ENCODE peak calls at places on chromosomes 16 and 17, in four cellular contexts. One of them, this sample, is unnamed.

GRCh38 chr16:21646721-21647561 is 5.5 kb downstream of the IGSF6 start:
- ATAC-seq in K562: no peak
- ATAC-seq in upper lobe of left lung: no peak
- ATAC-seq in GM12878: peak
- ATAC-seq in this sample: no peak

GRCh38 chr17:21275047-21275578 is 9.4 kb upstream of the MAP2K3 start:
- ATAC-seq in K562: no peak
- ATAC-seq in upper lobe of left lung: no peak
- ATAC-seq in GM12878: peak
- ATAC-seq in this sample: no peak

GRCh38 chr17:15431201-15431600 is 36.2 kb downstream of the CDRT4 start:
- ATAC-seq in K562: no peak
- ATAC-seq in upper lobe of left lung: no peak
- ATAC-seq in GM12878: no peak
- ATAC-seq in this sample: peak

GRCh38 chr17:80706454-80706853 is 161.8 kb downstream of the RPTOR start:
- ATAC-seq in K562: no peak
- ATAC-seq in upper lobe of left lung: no peak
- ATAC-seq in GM12878: no peak
- ATAC-seq in this sample: no peak

GRCh38 chr17:34300652-34301390 is 15.3 kb downstream of the CCL11 start:
- ATAC-seq in K562: no peak
- ATAC-seq in upper lobe of left lung: no peak
- ATAC-seq in GM12878: no peak
- ATAC-seq in this sample: peak

GRCh38 chr17:50397919-50398285 is 579 bp upstream of the LRRC59 start:
- ATAC-seq in K562: peak
- ATAC-seq in upper lobe of left lung: no peak
- ATAC-seq in GM12878: no peak
- ATAC-seq in this sample: no peak

GRCh38 chr17:30519707-30520106 is 42.5 kb downstream of the GOSR1 start:
- ATAC-seq in K562: no peak
- ATAC-seq in upper lobe of left lung: no peak
- ATAC-seq in GM12878: no peak
- ATAC-seq in this sample: peak

GRCh38 chr16:78957328-78958100 is 643.0 kb downstream of the MAF start:
- ATAC-seq in K562: no peak
- ATAC-seq in upper lobe of left lung: no peak
- ATAC-seq in GM12878: no peak
- ATAC-seq in this sample: no peak

GRCh38 chr17:13786000-13786598 is 184.4 kb upstream of the HS3ST3A1 start:
- ATAC-seq in K562: no peak
- ATAC-seq in upper lobe of left lung: no peak
- ATAC-seq in GM12878: no peak
- ATAC-seq in this sample: no peak

GRCh38 chr16:10886739-10887269 is 9.8 kb downstream of the CIITA start:
- ATAC-seq in K562: no peak
- ATAC-seq in upper lobe of left lung: no peak
- ATAC-seq in GM12878: peak
- ATAC-seq in this sample: no peak

GRCh38 chr16:3487521-3488410 is 7.5 kb downstream of the C16orf90 start:
- ATAC-seq in K562: peak
- ATAC-seq in upper lobe of left lung: no peak
- ATAC-seq in GM12878: peak
- ATAC-seq in this sample: peak

GRCh38 chr17:78256705-78257559 is 25.5 kb downstream of the TMEM235 start:
- ATAC-seq in K562: peak
- ATAC-seq in upper lobe of left lung: no peak
- ATAC-seq in GM12878: no peak
- ATAC-seq in this sample: no peak

GRCh38 chr17:78255029-78255656 is 23.7 kb downstream of the TMEM235 start:
- ATAC-seq in K562: no peak
- ATAC-seq in upper lobe of left lung: no peak
- ATAC-seq in GM12878: no peak
- ATAC-seq in this sample: no peak

GRCh38 chr17:78255953-78256704 is 24.7 kb downstream of the TMEM235 start:
- ATAC-seq in K562: no peak
- ATAC-seq in upper lobe of left lung: no peak
- ATAC-seq in GM12878: no peak
- ATAC-seq in this sample: no peak

GRCh38 chr17:78258323-78259229 is 27.1 kb downstream of the TMEM235 start:
- ATAC-seq in K562: peak
- ATAC-seq in upper lobe of left lung: peak
- ATAC-seq in GM12878: no peak
- ATAC-seq in this sample: no peak

DNA sequence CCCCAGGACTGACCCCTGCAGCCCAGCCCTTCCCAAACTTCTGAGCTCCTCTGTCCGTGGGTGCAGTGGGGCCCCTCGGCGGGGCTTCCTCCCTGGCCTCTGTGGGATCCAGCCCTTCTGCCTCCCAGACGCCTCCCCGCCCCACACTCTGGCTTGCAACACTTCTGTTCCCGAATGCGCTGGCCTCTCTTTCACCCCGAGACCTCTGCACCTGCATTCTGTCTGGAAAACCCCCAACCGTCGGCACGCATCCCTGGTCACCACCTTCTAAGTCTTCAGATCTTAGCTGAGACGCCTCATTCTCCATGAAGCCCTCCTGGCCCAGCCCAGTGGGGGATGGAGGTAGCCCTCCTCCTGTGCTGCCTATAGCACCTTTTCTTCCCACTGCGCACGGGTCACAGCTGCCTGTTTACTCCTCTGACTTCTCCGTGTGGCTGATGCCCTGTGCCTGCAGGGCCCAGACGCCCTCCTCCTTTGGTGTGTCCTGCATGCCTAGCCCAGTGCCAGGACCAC is 26.4 kb downstream of the TMEM235 start:
- ATAC-seq in K562: peak
- ATAC-seq in upper lobe of left lung: peak
- ATAC-seq in GM12878: peak
- ATAC-seq in this sample: no peak
- H3K4me3 ChIP-seq in K562: peak
- H3K4me3 ChIP-seq in upper lobe of left lung: no peak
- H3K4me3 ChIP-seq in GM12878: peak
- H3K4me3 ChIP-seq in this sample: no peak

DNA sequence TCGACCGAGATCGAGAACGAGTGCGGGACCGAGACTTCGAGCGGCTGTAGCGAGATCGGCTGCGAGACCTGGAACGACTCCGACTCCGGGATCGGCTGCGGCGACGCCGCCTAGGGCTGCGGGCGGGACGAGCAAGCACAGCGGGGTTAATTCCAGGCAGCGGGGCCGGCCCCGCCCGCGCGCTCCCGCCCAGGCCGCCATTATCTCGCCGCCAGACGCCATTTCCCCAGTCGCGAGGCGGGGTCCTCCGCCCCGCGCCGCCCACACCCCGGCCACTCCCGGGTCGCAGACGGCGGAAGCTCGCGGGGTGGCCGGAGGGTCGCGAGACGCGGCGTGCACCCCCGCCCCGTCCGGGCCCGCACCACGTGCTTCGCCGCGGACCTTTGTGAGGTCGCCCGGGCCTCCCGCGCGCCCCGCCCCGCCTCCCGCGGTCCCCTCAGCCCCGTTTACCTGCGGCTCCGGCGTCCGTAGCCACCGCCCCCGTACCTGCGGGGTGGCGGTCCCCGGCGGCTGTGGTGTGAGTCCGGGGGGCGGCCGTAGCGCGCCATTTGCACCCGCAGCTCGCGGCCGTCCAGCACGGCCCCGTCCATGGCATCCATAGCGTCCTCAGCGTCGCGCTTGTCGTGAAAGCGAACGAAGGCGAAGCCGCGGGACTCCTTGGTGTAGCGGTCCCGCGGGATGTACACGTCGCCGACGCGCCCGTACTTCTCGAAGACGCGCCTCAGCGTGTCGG is 616 bp downstream of the SRSF2 start:
- ATAC-seq in K562: peak
- ATAC-seq in upper lobe of left lung: peak
- ATAC-seq in GM12878: peak
- ATAC-seq in this sample: peak
- TF ChIP-seq EP300 in K562: no peak
- TF ChIP-seq EP300 in upper lobe of left lung: no peak
- TF ChIP-seq EP300 in GM12878: no peak
- TF ChIP-seq EP300 in this sample: no peak

DNA sequence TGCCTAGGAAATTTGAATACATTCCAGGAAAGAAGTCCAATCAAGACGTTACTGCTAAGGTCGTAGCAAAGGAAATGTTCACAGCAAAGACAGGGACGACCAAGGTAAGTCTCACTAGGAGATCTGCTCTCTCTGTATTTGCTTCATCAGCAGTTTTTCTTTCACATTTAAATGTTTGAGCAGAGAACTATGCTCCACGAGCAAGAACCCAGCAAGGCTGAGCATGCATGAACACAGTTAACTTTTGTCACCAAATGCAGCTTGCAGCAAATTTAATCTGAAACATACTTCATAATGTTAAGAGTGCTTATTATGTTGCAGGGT is 63.2 kb upstream of the HLF start:
- ATAC-seq in K562: no peak
- ATAC-seq in upper lobe of left lung: no peak
- ATAC-seq in GM12878: no peak
- ATAC-seq in this sample: no peak
- TF ChIP-seq POLR2AphosphoS5 in K562: no peak
- TF ChIP-seq POLR2AphosphoS5 in upper lobe of left lung: no peak
- TF ChIP-seq POLR2AphosphoS5 in GM12878: no peak
- TF ChIP-seq POLR2AphosphoS5 in this sample: no peak

GRCh38 chr16:50692644-50692998 is 785 bp upstream of the NOD2 start:
- ATAC-seq in K562: no peak
- ATAC-seq in upper lobe of left lung: no peak
- ATAC-seq in GM12878: no peak
- ATAC-seq in this sample: no peak

GRCh38 chr16:50696126-50696525 is 2.7 kb downstream of the NOD2 start:
- ATAC-seq in K562: no peak
- ATAC-seq in upper lobe of left lung: no peak
- ATAC-seq in GM12878: peak
- ATAC-seq in this sample: no peak

GRCh38 chr16:50695017-50696000 is 1.9 kb downstream of the NOD2 start:
- ATAC-seq in K562: no peak
- ATAC-seq in upper lobe of left lung: no peak
- ATAC-seq in GM12878: no peak
- ATAC-seq in this sample: peak

GRCh38 chr16:50692999-50693781 is at the start of gene NOD2:
- ATAC-seq in K562: peak
- ATAC-seq in upper lobe of left lung: no peak
- ATAC-seq in GM12878: peak
- ATAC-seq in this sample: peak

GRCh38 chr16:50694206-50694605 is 800 bp downstream of the NOD2 start:
- ATAC-seq in K562: no peak
- ATAC-seq in upper lobe of left lung: no peak
- ATAC-seq in GM12878: peak
- ATAC-seq in this sample: no peak
- H3K4me3 ChIP-seq in K562: no peak
- H3K4me3 ChIP-seq in upper lobe of left lung: no peak
- H3K4me3 ChIP-seq in GM12878: peak
- H3K4me3 ChIP-seq in this sample: no peak

GRCh38 chr16:23079683-23080221 is 69.5 kb downstream of the USP31 start:
- ATAC-seq in K562: no peak
- ATAC-seq in upper lobe of left lung: peak
- ATAC-seq in GM12878: no peak
- ATAC-seq in this sample: no peak
- TF ChIP-seq EP300 in K562: no peak
- TF ChIP-seq EP300 in upper lobe of left lung: no peak
- TF ChIP-seq EP300 in GM12878: no peak
- TF ChIP-seq EP300 in this sample: no peak

GRCh38 chr16:84315422-84315821 is 20.7 kb downstream of the WFDC1 start:
- ATAC-seq in K562: no peak
- ATAC-seq in upper lobe of left lung: no peak
- ATAC-seq in GM12878: no peak
- ATAC-seq in this sample: no peak
- TF ChIP-seq POLR2AphosphoS5 in K562: no peak
- TF ChIP-seq POLR2AphosphoS5 in upper lobe of left lung: no peak
- TF ChIP-seq POLR2AphosphoS5 in GM12878: no peak
- TF ChIP-seq POLR2AphosphoS5 in this sample: no peak

DNA sequence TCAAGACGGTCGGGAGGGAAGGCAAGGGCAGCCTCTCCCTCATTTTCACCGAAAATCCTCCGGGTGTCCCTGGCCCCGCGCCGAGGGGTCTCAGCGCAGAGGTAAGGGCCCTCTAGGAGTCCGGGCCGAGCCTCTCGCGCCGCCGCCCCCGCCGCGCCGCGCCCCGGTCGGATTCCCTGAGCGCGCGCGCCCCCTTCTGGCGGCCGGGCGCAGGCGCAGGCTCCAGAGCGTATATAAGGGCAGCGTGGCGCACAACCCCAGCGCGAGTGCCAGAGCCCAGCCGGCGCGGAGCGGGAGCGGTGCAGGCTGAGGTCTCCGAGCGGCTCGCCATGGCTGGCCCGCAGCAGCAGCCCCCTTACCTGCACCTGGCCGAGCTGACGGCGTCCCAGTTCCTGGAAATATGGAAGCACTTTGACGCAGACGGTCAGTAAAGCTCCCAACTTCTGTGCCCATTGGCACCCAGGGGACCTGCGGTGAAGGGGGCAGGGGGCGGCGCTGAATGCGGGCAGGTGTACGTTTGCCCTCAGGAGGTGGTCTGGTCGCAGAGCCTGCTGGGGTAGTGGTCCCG is at the start of gene CALB2:
- ATAC-seq in K562: peak
- ATAC-seq in upper lobe of left lung: peak
- ATAC-seq in GM12878: peak
- ATAC-seq in this sample: peak
- H3K4me3 ChIP-seq in K562: no peak
- H3K4me3 ChIP-seq in upper lobe of left lung: no peak
- H3K4me3 ChIP-seq in GM12878: no peak
- H3K4me3 ChIP-seq in this sample: no peak

This sample was measured in gastroesophageal sphincter.